ENCODE peak calls at places on chromosomes 3 and 15, in seven cellular contexts. H is progenitor cell of endocrine pancreas, Y is foreskin keratinocyte, M is IMR-90, D is GM13977, L is mucosa of descending colon, I is spleen. W is an unnamed sample.

GRCh38 chr15:34437687-34438086 is at the start of gene GOLGA8A:
- DNase-seq in H (peak; percentile 24), Y (peak; percentile 36), M (peak; percentile 51), D (peak; percentile 88), L (peak; percentile 85), I (peak; percentile 93), W (peak; percentile 77)

GRCh38 chr3:18223591-18224338 is 201.4 kb downstream of the SATB1 start:
- DNase-seq in H (no peak), Y (no peak), M (no peak), D (peak; percentile 39), L (no peak), I (peak; percentile 74), W (no peak)

GRCh38 chr3:178625053-178625600 is 88.9 kb downstream of the KCNMB2 start:
- DNase-seq in H (no peak), Y (no peak), M (no peak), D (no peak), L (no peak), I (peak; percentile 62), W (no peak)

GRCh38 chr3:43871627-43872245 is 181.0 kb downstream of the ABHD5 start:
- DNase-seq in H (no peak), Y (no peak), M (no peak), D (no peak), L (no peak), I (no peak), W (no peak)

GRCh38 chr3:56836276-56837163 is 34.8 kb upstream of the ARHGEF3 start:
- DNase-seq in H (no peak), Y (no peak), M (no peak), D (no peak), L (no peak), I (no peak), W (no peak)

GRCh38 chr3:244041-244440 is 47.5 kb downstream of the CHL1 start:
- DNase-seq in H (no peak), Y (no peak), M (peak; percentile 90), D (no peak), L (no peak), I (no peak), W (no peak)

GRCh38 chr3:171056528-171056927 is 30.0 kb upstream of the SLC2A2 start:
- DNase-seq in H (no peak), Y (no peak), M (peak; percentile 81), D (no peak), L (no peak), I (no peak), W (no peak)

GRCh38 chr15:81281176-81281735 is 42.7 kb downstream of the STARD5 start:
- DNase-seq in H (no peak), Y (no peak), M (no peak), D (no peak), L (no peak), I (no peak), W (no peak)

GRCh38 chr15:95142441-95142840 is 911.1 kb downstream of the MCTP2 start:
- DNase-seq in H (no peak), Y (no peak), M (no peak), D (no peak), L (no peak), I (no peak), W (no peak)

GRCh38 chr3:129539201-129539600 is 3.8 kb upstream of the H1-8 start:
- DNase-seq in H (no peak), Y (no peak), M (no peak), D (no peak), L (no peak), I (no peak), W (no peak)

GRCh38 chr3:128780438-128780837 is 54.5 kb downstream of the RAB7A start:
- DNase-seq in H (no peak), Y (no peak), M (no peak), D (no peak), L (no peak), I (no peak), W (no peak)

DNA sequence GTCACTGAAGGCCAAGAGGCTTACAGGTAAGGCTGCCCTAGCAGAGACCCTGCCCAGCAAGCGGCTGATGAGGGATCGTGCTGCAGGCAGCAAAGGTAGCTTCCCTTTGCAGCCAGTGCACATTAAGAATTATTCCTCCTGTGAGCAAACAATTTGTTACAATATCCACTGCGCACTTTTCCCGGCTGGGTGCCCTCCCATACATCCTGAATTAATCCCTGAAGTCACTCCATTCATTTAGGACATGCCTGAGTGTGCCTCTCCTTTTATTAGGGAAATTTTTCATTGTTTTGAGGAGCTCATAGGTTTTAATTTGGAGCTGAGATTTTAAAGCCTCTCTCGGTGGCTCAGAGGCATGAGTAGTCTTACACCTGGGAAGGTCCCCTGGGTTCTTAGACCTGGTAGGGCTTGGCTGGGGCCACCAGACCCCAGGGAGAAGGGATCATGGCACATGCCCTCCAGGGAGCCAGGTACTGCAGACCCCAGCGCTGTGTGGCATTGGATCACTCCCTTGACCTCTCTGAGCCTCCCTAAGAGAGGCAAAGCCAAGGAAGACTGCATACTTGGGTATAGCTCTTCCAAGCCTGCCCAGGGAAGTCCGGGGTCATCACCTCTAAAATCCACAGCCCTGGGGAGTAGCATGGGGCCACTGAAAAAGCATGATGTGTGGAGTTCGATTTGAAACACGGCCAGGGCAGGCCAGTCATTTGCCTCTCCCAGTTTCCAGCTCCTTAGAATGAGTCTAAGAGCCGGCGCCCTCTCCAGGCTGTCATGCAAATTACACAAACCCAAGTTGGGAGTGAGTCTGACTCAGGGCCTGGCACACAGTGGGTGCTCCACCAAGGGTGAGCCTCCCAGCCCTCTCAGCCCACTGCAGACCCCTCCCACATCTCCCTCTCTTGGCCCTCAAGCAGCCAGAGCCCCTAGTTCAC is 151.9 kb upstream of the LINGO1 start:
- DNase-seq in H (no peak), Y (no peak), M (no peak), D (peak; percentile 59), L (no peak), I (no peak), W (no peak)
- TF ChIP-seq CTCF in H (peak; percentile 34), Y (peak; percentile 56), M (peak; percentile 32), D (peak; percentile 55), L (no peak), I (no peak), W (peak; percentile 41)

DNA sequence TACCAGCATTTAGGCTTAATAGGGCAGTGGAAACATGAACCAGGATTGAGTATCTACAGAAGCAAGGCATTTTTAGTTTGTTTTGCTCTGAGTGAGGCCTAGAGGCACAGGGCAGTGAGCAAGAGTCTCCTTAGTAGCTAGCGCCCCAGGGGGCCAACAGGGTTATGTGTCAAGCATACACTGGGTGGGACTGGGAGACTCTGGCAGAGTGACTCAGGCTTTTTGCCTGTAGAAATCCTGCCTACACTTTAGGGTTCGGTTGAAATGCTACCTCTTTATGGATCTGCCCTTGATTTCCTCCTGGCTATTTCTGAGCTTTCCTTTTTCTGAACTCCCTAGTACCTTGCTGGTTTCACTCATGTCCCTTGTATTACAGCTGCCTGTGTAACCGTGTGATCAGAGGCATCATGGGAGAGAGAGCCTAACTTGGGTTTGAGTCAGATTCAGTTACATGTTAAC is 72.2 kb downstream of the TOP2B start:
- DNase-seq in H (no peak), Y (no peak), M (peak; percentile 78), D (no peak), L (no peak), I (no peak), W (no peak)
- TF ChIP-seq CTCF in H (peak; percentile 36), Y (peak; percentile 58), M (peak; percentile 51), D (peak; percentile 5), L (no peak), I (no peak), W (no peak)

GRCh38 chr3:142724682-142725351 is 983 bp downstream of the TRPC1 start:
- DNase-seq in H (peak; percentile 38), Y (peak; percentile 34), M (peak; percentile 18), D (no peak), L (peak; percentile 60), I (peak; percentile 78), W (no peak)
- TF ChIP-seq CTCF in H (peak; percentile 37), Y (no peak), M (no peak), D (no peak), L (no peak), I (no peak), W (no peak)

DNA sequence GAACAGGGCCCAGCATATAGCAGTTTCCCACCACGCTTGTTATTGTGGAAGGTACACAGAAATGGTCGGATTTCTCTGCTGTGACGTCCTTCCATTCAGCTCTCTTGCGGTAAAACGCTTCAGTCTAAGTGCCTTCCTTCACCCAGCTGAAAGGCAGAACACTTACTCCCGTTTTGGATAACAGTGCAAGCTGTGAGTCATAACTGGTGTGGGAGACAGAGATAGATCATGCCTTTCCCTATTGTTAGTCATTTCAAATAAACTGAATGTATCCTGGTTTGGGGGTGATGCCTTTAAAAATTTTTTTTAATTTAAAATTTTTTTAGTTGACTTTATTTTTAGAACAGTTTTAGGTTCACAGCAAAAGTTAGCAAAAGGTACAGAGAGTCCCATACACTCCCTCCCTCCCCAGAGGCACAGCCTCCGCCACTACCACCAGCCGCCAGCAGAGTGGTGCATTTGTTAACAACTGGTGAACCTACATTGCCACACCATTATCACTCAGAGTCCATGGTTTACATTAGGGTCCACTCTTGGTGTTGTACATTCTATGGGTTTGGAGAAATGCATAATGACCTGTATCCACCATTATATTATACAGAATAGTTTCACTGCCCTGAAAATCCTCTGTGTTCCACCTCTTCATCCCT is 94.9 kb upstream of the NSMCE3 start:
- DNase-seq in H (no peak), Y (peak; percentile 25), M (peak; percentile 86), D (no peak), L (no peak), I (no peak), W (no peak)
- TF ChIP-seq CTCF in H (peak; percentile 32), Y (peak; percentile 13), M (no peak), D (peak; percentile 15), L (no peak), I (no peak), W (no peak)